ENCODE peak calls at places on chromosomes 13 and 19, in six cellular contexts. D is upper lobe of right lung, T is heart right ventricle, Q is right cardiac atrium, J is tibial artery, I is AG04450. W is an unnamed sample.

GRCh38 chr19:42088471-42089190 is 12.7 kb downstream of the ZNF574 start:
- DNase-seq in D (no peak), Q (no peak), J (no peak), T (no peak), I (peak; percentile 38), W (no peak)

GRCh38 chr19:19426799-19427198 is 21.3 kb downstream of the GATAD2A start:
- DNase-seq in I (no peak), J (no peak), D (no peak), Q (no peak), T (no peak), W (no peak)

GRCh38 chr13:51397262-51397933 is 55.4 kb downstream of the INTS6 start:
- DNase-seq in T (no peak), I (peak; percentile 44), Q (no peak), D (no peak), J (peak; percentile 51), W (no peak)

GRCh38 chr13:113297370-113297871 is 382 bp downstream of the LAMP1 start:
- DNase-seq in D (no peak), T (no peak), I (no peak), J (no peak), Q (no peak), W (no peak)

GRCh38 chr19:30297969-30298368 is 74.2 kb upstream of the ZNF536 start:
- DNase-seq in T (no peak), I (no peak), D (no peak), J (no peak), Q (no peak), W (no peak)

GRCh38 chr13:42001580-42001979 is 40.7 kb upstream of the VWA8 start:
- DNase-seq in T (no peak), J (no peak), Q (no peak), D (peak; percentile 66), I (peak; percentile 77), W (no peak)

GRCh38 chr13:73900591-73900990 is 233.6 kb downstream of the KLF12 start:
- DNase-seq in I (no peak), J (no peak), Q (no peak), D (no peak), T (no peak), W (no peak)

GRCh38 chr13:108328848-108329247 is 59.3 kb downstream of the TNFSF13B start:
- DNase-seq in D (no peak), Q (no peak), I (no peak), J (no peak), T (no peak), W (no peak)

GRCh38 chr13:111139452-111139851 is 24.3 kb downstream of the ARHGEF7 start:
- DNase-seq in J (no peak), I (no peak), D (no peak), T (no peak), Q (no peak), W (no peak)

GRCh38 chr13:46050771-46051170 is 1.8 kb downstream of the ZC3H13 start:
- DNase-seq in T (no peak), I (no peak), D (no peak), J (no peak), Q (no peak), W (no peak)

GRCh38 chr13:51235186-51235585 is 13.0 kb downstream of the FAM124A start:
- DNase-seq in J (no peak), Q (no peak), D (no peak), I (no peak), T (no peak), W (no peak)

GRCh38 chr13:40504641-40505040 is 161.8 kb downstream of the FOXO1 start:
- DNase-seq in Q (no peak), D (no peak), I (no peak), T (no peak), J (no peak), W (no peak)

GRCh38 chr19:48121909-48122371 is 11.3 kb upstream of the PLA2G4C start:
- DNase-seq in T (no peak), D (no peak), I (no peak), J (no peak), Q (peak; percentile 60), W (no peak)

GRCh38 chr13:30340367-30341184 is 33.2 kb upstream of the KATNAL1 start:
- DNase-seq in Q (peak; percentile 85), T (peak; percentile 51), J (peak; percentile 81), I (peak; percentile 46), D (no peak), W (peak; percentile 67)

GRCh38 chr13:75132800-75133695 is 348.9 kb downstream of the TBC1D4 start:
- DNase-seq in J (no peak), I (no peak), T (no peak), D (no peak), Q (no peak), W (no peak)

GRCh38 chr13:47809411-47809810 is 191.7 kb downstream of the SUCLA2 start:
- DNase-seq in D (no peak), Q (no peak), I (no peak), T (no peak), J (no peak), W (no peak)

GRCh38 chr19:49512970-49513745 is 697 bp downstream of the FCGRT start:
- DNase-seq in I (no peak), Q (peak; percentile 90), D (peak; percentile 85), T (peak; percentile 66), J (no peak), W (peak; percentile 70)

GRCh38 chr13:110501188-110501587 is 60.3 kb downstream of the RAB20 start:
- DNase-seq in T (no peak), D (no peak), I (no peak), J (no peak), Q (no peak), W (no peak)

GRCh38 chr13:51681037-51681678 is 96.9 kb downstream of the WDFY2 start:
- DNase-seq in I (peak; percentile 41), D (no peak), T (no peak), J (no peak), Q (no peak), W (no peak)

GRCh38 chr19:22605275-22606211 is 28.6 kb upstream of the ZNF492 start:
- DNase-seq in Q (no peak), T (no peak), I (no peak), D (no peak), J (no peak), W (no peak)

GRCh38 chr19:18961767-18962423 is 20.9 kb upstream of the HOMER3 start:
- DNase-seq in I (no peak), T (no peak), Q (no peak), D (no peak), J (no peak), W (no peak)

GRCh38 chr13:64778002-64778401 is 2452.1 kb downstream of the PCDH9 start:
- DNase-seq in J (no peak), D (no peak), Q (no peak), I (no peak), T (no peak), W (no peak)

GRCh38 chr19:37045140-37045539 is 33.1 kb upstream of the ZNF420 start:
- DNase-seq in Q (no peak), I (no peak), J (no peak), D (no peak), T (no peak), W (no peak)
- H3K9me3 ChIP-seq in Q (no peaks in the 10 kb centered on the region), I (peaks cover 3% of the 10 kb centered on the region), J (peaks cover 17% of the 10 kb centered on the region), D (peaks cover 3% of the 10 kb centered on the region), T (peaks cover 81% of the 10 kb centered on the region), W (peaks cover 88% of the 10 kb centered on the region)

GRCh38 chr19:54682306-54682705 is 19.5 kb downstream of the LILRB4 start:
- DNase-seq in I (no peak), J (no peak), D (no peak), Q (no peak), T (no peak), W (no peak)

DNA sequence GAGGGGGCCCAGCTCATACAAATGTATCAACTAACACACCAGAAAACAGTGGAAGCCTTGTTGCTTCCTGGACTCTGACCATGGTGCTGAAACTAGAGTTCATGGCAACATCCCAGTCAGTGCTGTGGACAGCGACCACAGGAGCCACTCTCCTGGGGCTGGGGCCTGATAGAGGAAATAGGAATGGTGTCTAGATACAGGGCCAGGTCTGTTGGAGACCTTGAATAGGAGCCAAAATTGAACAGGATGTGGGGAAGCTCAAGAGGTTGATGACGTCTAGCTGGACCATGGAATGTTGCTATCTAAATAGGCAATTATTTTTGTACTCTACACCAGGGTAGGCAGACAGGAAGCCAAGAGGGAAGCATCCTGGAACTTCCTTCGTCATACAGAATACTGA is 21.8 kb downstream of the LILRB4 start:
- DNase-seq in D (no peak), I (no peak), Q (no peak), T (peak; percentile 24), J (no peak), W (no peak)
- H3K9me3 ChIP-seq in D (no peaks in the 10 kb centered on the region), I (peaks cover 18% of the 10 kb centered on the region), Q (no peaks in the 10 kb centered on the region), T (no peaks in the 10 kb centered on the region), J (no peaks in the 10 kb centered on the region), W (no peaks in the 10 kb centered on the region)

DNA sequence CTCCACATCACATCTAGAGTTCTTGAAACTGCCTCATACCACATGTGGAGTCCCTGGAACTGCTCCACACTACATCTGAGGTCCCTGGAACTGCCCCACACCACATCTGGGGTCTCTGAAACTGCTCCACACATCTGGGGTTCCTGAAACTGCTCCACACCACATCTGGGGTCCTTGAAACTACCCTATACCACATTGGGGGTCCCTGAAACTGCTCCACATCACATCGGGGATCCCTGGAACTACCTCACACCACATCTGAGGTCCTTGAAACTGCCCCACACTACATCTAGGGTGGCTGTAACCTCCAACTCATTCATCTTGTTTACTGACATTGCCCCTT is 33.8 kb downstream of the F2RL3 start:
- DNase-seq in T (no peak), J (no peak), Q (no peak), D (no peak), I (no peak), W (no peak)
- H3K9me3 ChIP-seq in T (peaks cover 28% of the 10 kb centered on the region), J (peaks cover 7% of the 10 kb centered on the region), Q (peaks cover 2% of the 10 kb centered on the region), D (no peaks in the 10 kb centered on the region), I (peaks cover 19% of the 10 kb centered on the region), W (peaks cover 32% of the 10 kb centered on the region)

GRCh38 chr13:44337581-44337980 is 36.0 kb upstream of the SERP2 start:
- DNase-seq in J (no peak), I (no peak), Q (no peak), D (no peak), T (no peak), W (no peak)
- H3K9me3 ChIP-seq in J (no peaks in the 10 kb centered on the region), I (no peaks in the 10 kb centered on the region), Q (no peaks in the 10 kb centered on the region), D (no peaks in the 10 kb centered on the region), T (peaks cover 3% of the 10 kb centered on the region), W (peaks cover 5% of the 10 kb centered on the region)

GRCh38 chr13:18959996-18960395 is 221.6 kb downstream of the TUBA3C start:
- DNase-seq in J (no peak), T (no peak), Q (no peak), I (no peak), D (peak; percentile 44), W (no peak)

GRCh38 chr13:18959229-18959628 is 222.4 kb downstream of the TUBA3C start:
- DNase-seq in I (no peak), Q (no peak), T (no peak), D (peak; percentile 51), J (no peak), W (no peak)

GRCh38 chr13:18961383-18962117 is 220.1 kb downstream of the TUBA3C start:
- DNase-seq in T (no peak), D (no peak), I (no peak), Q (no peak), J (no peak), W (no peak)

GRCh38 chr13:18962168-18962734 is 219.4 kb downstream of the TUBA3C start:
- DNase-seq in T (no peak), D (no peak), J (no peak), I (no peak), Q (no peak), W (no peak)

GRCh38 chr13:18960637-18961227 is 220.9 kb downstream of the TUBA3C start:
- DNase-seq in D (peak; percentile 52), I (no peak), J (no peak), T (no peak), Q (no peak), W (no peak)
- H3K9me3 ChIP-seq in D (no peaks in the 10 kb centered on the region), I (peaks cover 89% of the 10 kb centered on the region), J (peaks cover 29% of the 10 kb centered on the region), T (peaks cover 20% of the 10 kb centered on the region), Q (peaks cover 2% of the 10 kb centered on the region), W (peaks cover 28% of the 10 kb centered on the region)

W was measured in left ventricle myocardium inferior.